ENCODE peak calls at places on chromosomes 3 and 15, in five cellular contexts. F, V, H, Y and G are unnamed samples.
A peak's percentile ranks its signal among the peaks of the same experiment; 100 is the strongest.

GRCh38 chr3:169629895-169630294 is 33.6 kb downstream of the MECOM start:
- DNase-seq in Y (no peak), F (no peak), V (no peak), H (no peak), G (no peak)

GRCh38 chr3:168325684-168326083 is 230.0 kb upstream of the GOLIM4 start:
- DNase-seq in F (no peak), H (no peak), V (no peak), Y (no peak), G (no peak)

GRCh38 chr3:181134873-181135272 is 145.3 kb upstream of the DNAJC19 start:
- DNase-seq in H (no peak), F (no peak), Y (no peak), V (no peak), G (no peak)

GRCh38 chr3:172903642-172904041 is 153.1 kb downstream of the ECT2 start:
- DNase-seq in F (no peak), H (no peak), V (no peak), Y (no peak), G (no peak)

GRCh38 chr3:3735919-3736318 is 63.3 kb upstream of the LRRN1 start:
- DNase-seq in F (no peak), V (no peak), H (no peak), Y (no peak), G (no peak)

GRCh38 chr15:92663250-92663951 is 7.8 kb upstream of the FAM174B start:
- DNase-seq in H (no peak), V (no peak), F (no peak), Y (no peak), G (no peak)

GRCh38 chr3:197031315-197032285 is 2.0 kb upstream of the MELTF start:
- DNase-seq in F (peak; percentile 92), Y (no peak), H (peak; percentile 66), V (peak; percentile 100), G (peak; percentile 96)

GRCh38 chr3:10983219-10983916 is 9.2 kb upstream of the SLC6A1 start:
- DNase-seq in Y (peak; percentile 60), V (peak; percentile 17), H (peak; percentile 80), F (peak; percentile 87), G (peak; percentile 25)

GRCh38 chr15:58311551-58311950 is 120.2 kb upstream of the LIPC start:
- DNase-seq in H (no peak), Y (no peak), F (no peak), V (no peak), G (no peak)

GRCh38 chr15:25727867-25728600 is 135.1 kb downstream of the ATP10A start:
- DNase-seq in F (no peak), H (no peak), V (no peak), Y (peak; percentile 33), G (no peak)

GRCh38 chr3:94256888-94257813 is 194.3 kb downstream of the NSUN3 start:
- DNase-seq in V (no peak), F (no peak), Y (no peak), H (no peak), G (no peak)

GRCh38 chr15:45855210-45855906 is 220.5 kb downstream of the SQOR start:
- DNase-seq in F (no peak), H (no peak), Y (no peak), V (no peak), G (peak; percentile 25)

GRCh38 chr15:80567721-80568157 is 127.4 kb upstream of the ABHD17C start:
- DNase-seq in H (peak; percentile 26), F (peak; percentile 89), V (peak; percentile 89), Y (no peak), G (peak; percentile 72)

GRCh38 chr3:151568095-151568685 is 107.3 kb upstream of the IGSF10 start:
- DNase-seq in V (no peak), H (no peak), F (no peak), Y (no peak), G (no peak)

DNA sequence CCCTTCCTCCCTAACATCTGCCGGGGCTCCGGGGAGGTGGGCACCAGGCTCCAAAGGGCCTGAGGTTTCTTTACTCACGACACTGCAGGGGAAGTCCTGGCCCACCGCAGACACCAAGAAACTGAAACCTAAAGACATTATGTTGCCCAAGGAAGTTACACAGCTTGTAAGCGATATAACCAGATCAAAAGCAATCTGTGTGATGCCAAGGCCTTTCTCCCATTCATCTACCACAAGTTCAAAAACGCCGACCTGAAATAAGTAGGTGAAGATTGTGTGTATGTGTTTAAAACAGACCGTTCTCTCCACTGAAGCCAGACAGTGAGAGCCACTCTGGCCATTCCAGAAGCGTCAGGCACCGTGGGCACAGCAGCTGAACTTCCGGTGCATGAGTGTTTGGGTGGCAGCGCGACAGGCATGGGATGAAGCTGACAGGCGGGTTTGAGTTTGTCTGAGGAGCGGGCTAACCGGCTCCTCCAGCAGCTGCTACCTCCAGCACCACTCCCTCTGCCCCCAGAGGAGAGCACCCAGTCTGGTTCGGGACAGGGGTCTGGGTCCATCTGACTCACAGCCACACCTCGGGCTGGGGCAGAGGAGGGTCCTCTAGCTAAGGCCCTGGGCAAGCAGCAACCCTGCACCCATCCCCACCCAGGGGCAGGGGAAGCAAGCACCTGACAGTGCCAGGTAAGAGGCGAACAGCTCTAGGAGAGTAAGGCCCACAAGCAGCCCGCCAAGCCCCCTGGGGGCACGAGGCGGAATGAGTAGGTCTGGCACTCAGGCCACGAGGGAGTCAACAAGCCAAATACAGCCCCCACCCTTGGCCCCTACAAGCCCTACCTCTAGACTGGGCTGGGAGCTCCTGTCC is 1.3 kb downstream of the TNK2 start:
- DNase-seq in Y (no peak), F (no peak), H (no peak), V (peak; percentile 19), G (no peak)
- TF ChIP-seq MAFK in Y (no peak), F (no peak), H (no peak), V (no peak), G (no peak)

GRCh38 chr3:40317061-40317676 is 7.7 kb downstream of the EIF1B start:
- DNase-seq in H (peak; percentile 74), V (peak; percentile 71), F (peak; percentile 31), Y (no peak), G (peak; percentile 60)
- TF ChIP-seq RAD21 in H (peak; percentile 99), V (peak; percentile 86), F (peak; percentile 77), Y (peak; percentile 89), G (peak; percentile 76)

GRCh38 chr3:122680381-122681293 is at the start of gene PARP14:
- DNase-seq in Y (peak; percentile 75), F (peak; percentile 35), V (peak; percentile 68), H (peak; percentile 59), G (peak; percentile 55)
- TF ChIP-seq MAFK in Y (peak; percentile 43), F (no peak), V (no peak), H (peak; percentile 22), G (no peak)

GRCh38 chr3:188855690-188856089 is 316.1 kb upstream of the TPRG1 start:
- DNase-seq in V (no peak), F (no peak), H (no peak), Y (no peak), G (no peak)

GRCh38 chr3:188848947-188849346 is 322.8 kb upstream of the TPRG1 start:
- DNase-seq in F (no peak), V (no peak), Y (no peak), H (no peak), G (no peak)

GRCh38 chr3:188854395-188855149 is 317.2 kb upstream of the TPRG1 start:
- DNase-seq in F (no peak), V (peak; percentile 86), Y (no peak), H (no peak), G (no peak)

GRCh38 chr3:188853896-188854295 is 317.9 kb upstream of the TPRG1 start:
- DNase-seq in F (no peak), Y (no peak), V (peak; percentile 52), H (no peak), G (no peak)
- TF ChIP-seq RAD21 in F (no peak), Y (no peak), V (no peak), H (no peak), G (no peak)

GRCh38 chr3:27673701-27674100 is 48.4 kb downstream of the EOMES start:
- DNase-seq in Y (no peak), V (no peak), H (no peak), F (no peak), G (no peak)

GRCh38 chr3:27677554-27677953 is 44.6 kb downstream of the EOMES start:
- DNase-seq in V (peak; percentile 96), F (peak; percentile 60), H (no peak), Y (no peak), G (no peak)

GRCh38 chr3:27671101-27671500 is 51.0 kb downstream of the EOMES start:
- DNase-seq in V (no peak), H (no peak), Y (no peak), F (no peak), G (no peak)

GRCh38 chr3:27678234-27678633 is 43.9 kb downstream of the EOMES start:
- DNase-seq in V (no peak), H (no peak), F (no peak), Y (no peak), G (no peak)

GRCh38 chr3:27675287-27675686 is 46.8 kb downstream of the EOMES start:
- DNase-seq in V (peak; percentile 47), H (no peak), F (no peak), Y (no peak), G (no peak)
- TF ChIP-seq MAFK in V (no peak), H (no peak), F (no peak), Y (no peak), G (no peak)

DNA sequence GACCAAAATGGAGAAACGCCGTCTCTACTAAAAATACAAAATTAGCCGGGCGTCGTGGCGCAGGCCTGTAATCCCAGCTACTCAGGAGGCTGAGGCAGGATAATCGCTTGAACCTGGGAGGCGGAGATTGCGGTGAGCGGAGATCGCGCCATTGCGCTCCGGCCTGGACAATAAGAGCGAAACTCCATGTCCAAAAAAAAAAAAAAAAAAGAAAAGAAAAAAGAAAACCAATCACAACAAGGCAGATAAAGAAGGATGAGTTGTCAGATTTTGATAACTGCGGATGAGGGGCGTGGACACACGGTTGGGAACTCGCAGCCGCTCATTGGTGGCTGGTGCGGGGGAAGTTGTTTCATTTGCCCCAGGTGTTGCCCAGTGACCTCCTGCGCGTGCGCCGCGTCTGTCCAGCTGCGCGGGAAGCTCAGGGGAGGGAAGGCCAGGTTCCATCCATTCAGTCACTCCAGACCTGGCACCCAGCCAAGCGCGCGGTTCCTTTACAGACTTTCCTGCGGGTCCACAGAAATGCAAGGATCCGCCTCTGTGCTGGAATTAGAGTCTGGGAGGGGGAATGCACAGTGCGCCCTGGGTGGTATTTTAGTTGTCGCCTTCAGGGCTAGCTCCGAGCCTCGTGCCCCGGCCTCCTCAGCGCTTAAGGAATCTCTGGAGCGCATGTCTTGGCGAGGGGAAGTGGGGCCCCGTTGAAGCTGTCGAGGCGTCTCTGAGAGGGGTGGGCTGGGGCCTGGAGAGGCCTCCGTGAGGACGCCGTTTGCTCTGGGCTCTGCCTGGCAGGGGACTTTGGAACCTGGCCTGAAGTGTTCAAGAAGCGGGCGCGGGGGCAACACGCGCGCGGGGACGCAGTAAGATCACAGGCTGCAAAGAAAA is 708 bp upstream of the GCHFR start:
- DNase-seq in H (peak; percentile 74), Y (peak; percentile 68), V (peak; percentile 11), F (no peak), G (peak; percentile 85)
- TF ChIP-seq RAD21 in H (peak; percentile 17), Y (no peak), V (no peak), F (no peak), G (no peak)